ENCODE peak calls at places on chromosome X, in five cellular contexts. One of them, this sample, is unnamed.

GRCh38 chrX:43949669-43950068 is 23.5 kb downstream of the NDP start:
- DNase-seq in osteocyte: no peak
- DNase-seq in GM20000: peak
- DNase-seq in MM.1S: no peak
- DNase-seq in mammary epithelial cell: no peak
- DNase-seq in this sample: peak

GRCh38 chrX:149818652-149819051 is 36.9 kb downstream of the MAGEA9 start:
- DNase-seq in GM20000: no peak
- DNase-seq in MM.1S: no peak
- DNase-seq in osteocyte: no peak
- DNase-seq in mammary epithelial cell: peak
- DNase-seq in this sample: no peak

GRCh38 chrX:47264507-47265173 is 31.8 kb downstream of the USP11 start:
- DNase-seq in GM20000: no peak
- DNase-seq in osteocyte: no peak
- DNase-seq in mammary epithelial cell: peak
- DNase-seq in MM.1S: no peak
- DNase-seq in this sample: no peak

GRCh38 chrX:109774706-109775105 is 41.6 kb upstream of the ACSL4 start:
- DNase-seq in MM.1S: no peak
- DNase-seq in osteocyte: no peak
- DNase-seq in mammary epithelial cell: peak
- DNase-seq in GM20000: peak
- DNase-seq in this sample: no peak

GRCh38 chrX:22192419-22193086 is 80.2 kb upstream of the CBLL2 start:
- DNase-seq in GM20000: peak
- DNase-seq in MM.1S: peak
- DNase-seq in mammary epithelial cell: peak
- DNase-seq in osteocyte: peak
- DNase-seq in this sample: peak

GRCh38 chrX:31603411-31604120 is 531.7 kb upstream of the FTHL17 start:
- DNase-seq in mammary epithelial cell: no peak
- DNase-seq in GM20000: no peak
- DNase-seq in osteocyte: no peak
- DNase-seq in MM.1S: no peak
- DNase-seq in this sample: no peak

GRCh38 chrX:18582910-18583493 is 88.9 kb downstream of the RS1 start:
- DNase-seq in GM20000: no peak
- DNase-seq in mammary epithelial cell: no peak
- DNase-seq in osteocyte: no peak
- DNase-seq in MM.1S: no peak
- DNase-seq in this sample: no peak

GRCh38 chrX:22095306-22095705 is 63.2 kb downstream of the PHEX start:
- DNase-seq in mammary epithelial cell: no peak
- DNase-seq in osteocyte: no peak
- DNase-seq in MM.1S: no peak
- DNase-seq in GM20000: no peak
- DNase-seq in this sample: no peak

GRCh38 chrX:17376381-17377046 is 1.5 kb downstream of the NHS start:
- DNase-seq in MM.1S: no peak
- DNase-seq in osteocyte: no peak
- DNase-seq in mammary epithelial cell: peak
- DNase-seq in GM20000: no peak
- DNase-seq in this sample: no peak

GRCh38 chrX:115639481-115639880 is 78.5 kb downstream of the PLS3 start:
- DNase-seq in MM.1S: no peak
- DNase-seq in osteocyte: no peak
- DNase-seq in GM20000: no peak
- DNase-seq in mammary epithelial cell: no peak
- DNase-seq in this sample: no peak

GRCh38 chrX:16491461-16491860 is 158.5 kb upstream of the S100G start:
- DNase-seq in osteocyte: no peak
- DNase-seq in mammary epithelial cell: no peak
- DNase-seq in MM.1S: no peak
- DNase-seq in GM20000: no peak
- DNase-seq in this sample: no peak

GRCh38 chrX:53318766-53319353 is 37.5 kb upstream of the IQSEC2 start:
- DNase-seq in mammary epithelial cell: no peak
- DNase-seq in MM.1S: no peak
- DNase-seq in GM20000: no peak
- DNase-seq in osteocyte: no peak
- DNase-seq in this sample: no peak

GRCh38 chrX:119234931-119235555 is 1.0 kb upstream of the PGRMC1 start:
- DNase-seq in MM.1S: no peak
- DNase-seq in GM20000: no peak
- DNase-seq in mammary epithelial cell: no peak
- DNase-seq in osteocyte: no peak
- DNase-seq in this sample: peak

GRCh38 chrX:40170830-40171512 is 73.2 kb upstream of the BCOR start:
- DNase-seq in mammary epithelial cell: no peak
- DNase-seq in MM.1S: no peak
- DNase-seq in osteocyte: no peak
- DNase-seq in GM20000: no peak
- DNase-seq in this sample: no peak

GRCh38 chrX:113369056-113369455 is 528.4 kb upstream of the AMOT start:
- DNase-seq in osteocyte: no peak
- DNase-seq in GM20000: no peak
- DNase-seq in mammary epithelial cell: no peak
- DNase-seq in MM.1S: no peak
- DNase-seq in this sample: no peak

GRCh38 chrX:18964026-18964425 is 19.9 kb downstream of the PHKA2 start:
- DNase-seq in osteocyte: no peak
- DNase-seq in GM20000: no peak
- DNase-seq in MM.1S: no peak
- DNase-seq in mammary epithelial cell: peak
- DNase-seq in this sample: no peak

GRCh38 chrX:107450823-107451509 is 1.5 kb downstream of the FRMPD3 start:
- DNase-seq in GM20000: no peak
- DNase-seq in mammary epithelial cell: no peak
- DNase-seq in MM.1S: no peak
- DNase-seq in osteocyte: no peak
- DNase-seq in this sample: peak

DNA sequence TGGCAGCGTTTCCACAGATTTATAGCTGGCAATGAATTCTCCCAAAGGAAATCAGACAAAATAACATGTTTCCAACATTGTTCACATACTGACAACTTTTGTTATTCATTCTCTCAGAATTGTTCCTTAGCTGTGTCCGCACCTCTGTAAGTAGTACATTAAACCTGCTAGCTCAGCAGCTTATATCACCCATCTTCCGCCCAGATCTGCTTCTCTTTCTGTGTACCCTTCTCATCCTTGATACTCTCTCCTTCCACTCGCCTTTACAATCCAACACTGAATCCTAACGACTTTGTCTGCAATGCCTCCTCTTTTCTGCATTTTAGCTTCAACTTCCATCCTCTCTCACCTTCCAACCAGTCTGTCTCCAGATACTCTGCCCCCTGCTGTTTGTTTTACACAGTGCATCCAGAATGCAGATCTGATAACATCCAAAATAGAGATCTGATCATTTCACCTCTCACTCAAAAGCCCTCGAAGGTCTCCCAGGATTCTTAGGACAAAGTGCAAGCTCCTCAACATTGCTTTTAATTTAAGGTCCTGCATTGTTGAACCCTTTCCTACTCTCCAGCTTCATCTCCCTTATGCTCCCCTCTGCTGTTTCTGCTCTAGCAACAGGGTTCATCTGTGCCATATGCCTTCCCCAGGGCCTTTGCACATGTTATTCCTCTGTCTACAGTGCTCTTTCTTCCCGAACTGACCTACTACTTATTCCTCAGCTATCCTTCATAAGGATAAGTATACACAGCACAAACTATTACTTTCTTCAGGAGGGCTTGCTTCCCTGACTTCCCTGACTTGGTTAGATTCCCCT is 67.3 kb upstream of the VBP1 start:
- DNase-seq in mammary epithelial cell: peak
- DNase-seq in osteocyte: no peak
- DNase-seq in GM20000: peak
- DNase-seq in MM.1S: no peak
- DNase-seq in this sample: peak
- TF ChIP-seq CTCF in mammary epithelial cell: peak
- TF ChIP-seq CTCF in osteocyte: peak
- TF ChIP-seq CTCF in GM20000: peak
- TF ChIP-seq CTCF in MM.1S: peak
- TF ChIP-seq CTCF in this sample: peak

DNA sequence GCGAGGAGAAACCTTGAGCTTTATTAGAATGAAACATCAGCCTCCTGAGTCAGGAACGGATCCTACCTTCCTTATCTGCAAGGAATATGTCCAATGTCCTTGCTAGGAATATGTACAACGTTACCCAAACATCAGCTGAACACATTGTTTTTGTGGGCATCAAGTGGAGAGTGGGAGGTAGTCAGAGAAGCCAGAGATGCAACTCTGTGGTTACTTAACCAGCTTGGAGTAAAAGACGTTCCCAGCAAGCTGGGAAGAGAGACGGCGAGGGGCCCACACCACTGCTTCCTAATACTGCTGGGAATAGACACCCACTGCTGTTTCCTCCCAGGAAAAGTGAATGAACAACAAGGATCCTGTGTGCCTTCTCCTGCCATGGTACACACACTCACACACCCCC is 74.4 kb upstream of the PLAC1 start:
- DNase-seq in MM.1S: no peak
- DNase-seq in osteocyte: no peak
- DNase-seq in mammary epithelial cell: no peak
- DNase-seq in GM20000: no peak
- DNase-seq in this sample: no peak
- TF ChIP-seq CTCF in MM.1S: no peak
- TF ChIP-seq CTCF in osteocyte: no peak
- TF ChIP-seq CTCF in mammary epithelial cell: no peak
- TF ChIP-seq CTCF in GM20000: no peak
- TF ChIP-seq CTCF in this sample: no peak

DNA sequence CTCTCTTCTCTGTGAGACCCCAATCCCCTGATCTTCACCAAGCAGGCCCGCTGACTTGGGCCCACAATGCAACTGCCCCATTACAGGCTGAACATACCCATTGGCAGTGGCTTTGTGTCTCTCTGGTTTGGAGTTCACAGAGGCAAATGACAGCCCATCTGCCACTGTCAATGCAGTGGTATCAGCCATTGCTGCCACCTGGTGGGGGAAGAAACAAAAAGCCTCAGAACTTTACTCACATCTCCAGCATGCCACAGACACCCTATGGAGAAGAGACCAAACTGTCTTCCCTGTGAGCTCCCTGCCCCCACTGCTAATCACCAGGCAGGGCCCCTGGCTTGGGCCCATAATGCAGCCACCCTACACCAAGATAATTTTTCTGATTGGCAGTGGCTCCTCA is 729.3 kb upstream of the ACTRT1 start:
- DNase-seq in osteocyte: no peak
- DNase-seq in GM20000: no peak
- DNase-seq in MM.1S: peak
- DNase-seq in mammary epithelial cell: no peak
- DNase-seq in this sample: peak
- TF ChIP-seq CTCF in osteocyte: no peak
- TF ChIP-seq CTCF in GM20000: no peak
- TF ChIP-seq CTCF in MM.1S: peak
- TF ChIP-seq CTCF in mammary epithelial cell: peak
- TF ChIP-seq CTCF in this sample: peak

GRCh38 chrX:41857670-41858069 is 65.7 kb downstream of the CASK start:
- DNase-seq in mammary epithelial cell: no peak
- DNase-seq in MM.1S: no peak
- DNase-seq in GM20000: no peak
- DNase-seq in osteocyte: no peak
- DNase-seq in this sample: no peak

GRCh38 chrX:41862562-41863184 is 60.7 kb downstream of the CASK start:
- DNase-seq in osteocyte: no peak
- DNase-seq in GM20000: no peak
- DNase-seq in mammary epithelial cell: no peak
- DNase-seq in MM.1S: no peak
- DNase-seq in this sample: no peak

GRCh38 chrX:41863343-41864203 is 59.8 kb downstream of the CASK start:
- DNase-seq in MM.1S: no peak
- DNase-seq in osteocyte: no peak
- DNase-seq in GM20000: no peak
- DNase-seq in mammary epithelial cell: no peak
- DNase-seq in this sample: no peak

GRCh38 chrX:41858161-41858775 is 65.1 kb downstream of the CASK start:
- DNase-seq in MM.1S: no peak
- DNase-seq in osteocyte: no peak
- DNase-seq in GM20000: no peak
- DNase-seq in mammary epithelial cell: no peak
- DNase-seq in this sample: no peak
- TF ChIP-seq CTCF in MM.1S: no peak
- TF ChIP-seq CTCF in osteocyte: no peak
- TF ChIP-seq CTCF in GM20000: no peak
- TF ChIP-seq CTCF in mammary epithelial cell: no peak
- TF ChIP-seq CTCF in this sample: no peak

GRCh38 chrX:151680805-151681204 is 14.5 kb upstream of the PRRG3 start:
- DNase-seq in mammary epithelial cell: peak
- DNase-seq in GM20000: peak
- DNase-seq in osteocyte: no peak
- DNase-seq in MM.1S: peak
- DNase-seq in this sample: peak
- TF ChIP-seq CTCF in mammary epithelial cell: peak
- TF ChIP-seq CTCF in GM20000: peak
- TF ChIP-seq CTCF in osteocyte: peak
- TF ChIP-seq CTCF in MM.1S: peak
- TF ChIP-seq CTCF in this sample: peak

DNA sequence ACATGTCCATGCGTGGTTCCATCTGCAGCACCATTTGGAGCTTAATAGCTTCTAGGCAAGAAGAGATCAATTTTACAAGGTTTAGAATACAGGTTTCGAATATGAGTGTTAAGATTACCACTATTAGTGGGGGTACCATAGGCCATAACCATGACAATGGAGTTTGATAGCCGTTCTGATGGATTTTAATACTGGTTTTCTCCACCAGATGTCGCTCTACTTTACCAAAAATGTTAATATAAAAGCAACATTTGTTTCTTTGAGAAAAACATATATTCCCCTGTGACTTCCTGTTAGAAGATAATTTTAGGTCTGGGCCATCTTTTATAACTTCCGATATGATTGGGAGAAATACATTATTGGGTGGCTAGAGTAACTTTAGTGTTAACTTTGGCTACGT is 499.7 kb upstream of the POU3F4 start:
- DNase-seq in osteocyte: no peak
- DNase-seq in mammary epithelial cell: no peak
- DNase-seq in GM20000: no peak
- DNase-seq in MM.1S: peak
- DNase-seq in this sample: no peak
- TF ChIP-seq CTCF in osteocyte: no peak
- TF ChIP-seq CTCF in mammary epithelial cell: peak
- TF ChIP-seq CTCF in GM20000: no peak
- TF ChIP-seq CTCF in MM.1S: peak
- TF ChIP-seq CTCF in this sample: peak

This sample was measured in neural crest cell.